ENCODE peak calls at places on chromosomes 16 and 17, in ten cellular contexts. E is small intestine; H is left cardiac atrium; X is GF-D8; D is DMS153; L is cerebellum; O is ascending aorta; V is activated CD8-positive, alpha-beta T cell treated with anti-CD3 and anti-CD28 coated beads, Interleukin-2, amount 10 ng/mL, durations not matched to agents 7 days and 5 days; P is HT1080; B is nucleus accumbens. A is an unnamed sample.

GRCh38 chr16:84320511-84320910 is 25.8 kb downstream of the WFDC1 start:
- DNase-seq in V (no peak), H (no peak), E (no peak), L (no peak), B (no peak), P (no peak), D (no peak), O (no peak), X (no peak), A (no peak)

GRCh38 chr16:87140211-87141200 is 176.7 kb downstream of the C16orf95 start:
- DNase-seq in L (no peak), V (no peak), O (no peak), X (no peak), D (no peak), B (no peak), P (no peak), H (no peak), E (no peak), A (no peak)

GRCh38 chr16:82152641-82153094 is 17.4 kb downstream of the MPHOSPH6 start:
- DNase-seq in V (no peak), H (no peak), P (no peak), X (no peak), B (no peak), E (no peak), O (no peak), D (peak; percentile 74), L (no peak), A (no peak)

GRCh38 chr17:46167826-46168569 is 25.2 kb downstream of the KANSL1 start:
- DNase-seq in V (no peak), H (no peak), X (no peak), L (no peak), D (no peak), E (no peak), O (no peak), P (no peak), B (no peak), A (no peak)

GRCh38 chr17:81066072-81066471 is 31.1 kb downstream of the BAIAP2 start:
- DNase-seq in E (peak; percentile 58), V (no peak), B (no peak), H (no peak), P (peak; percentile 33), L (no peak), X (no peak), D (no peak), O (no peak), A (no peak)

GRCh38 chr17:28579526-28579925 is 2.8 kb upstream of the ALDOC start:
- DNase-seq in O (no peak), D (no peak), P (no peak), B (no peak), E (no peak), H (no peak), L (no peak), V (no peak), X (no peak), A (no peak)

GRCh38 chr17:44607836-44608690 is 48.2 kb upstream of the MEIOC start:
- DNase-seq in D (peak; percentile 75), V (no peak), L (no peak), E (no peak), B (no peak), O (no peak), P (no peak), X (no peak), H (no peak), A (no peak)

GRCh38 chr17:29572691-29573557 is 4.4 kb downstream of the TP53I13 start:
- DNase-seq in B (peak; percentile 34), X (no peak), D (no peak), V (peak; percentile 63), O (no peak), H (peak; percentile 81), P (no peak), L (peak; percentile 46), E (no peak), A (no peak)

GRCh38 chr17:75102385-75102821 is 7.4 kb upstream of the ARMC7 start:
- DNase-seq in H (no peak), B (no peak), E (no peak), D (peak; percentile 91), V (no peak), X (peak; percentile 39), L (no peak), O (no peak), P (no peak), A (no peak)

GRCh38 chr16:11609474-11610120 is 22.9 kb upstream of the LITAF start:
- DNase-seq in L (peak; percentile 66), X (no peak), B (no peak), P (no peak), V (no peak), E (no peak), O (no peak), D (no peak), H (no peak), A (no peak)

A was measured in SIG-M5.